ENCODE peak calls at places on chromosomes 11 and 22, in eight cellular contexts. U is PC-3, F is GM23338, T is hepatocyte, K is MM.1S, N is neural progenitor cell, O is HCT116, E is SK-N-SH. Q is an unnamed sample.

GRCh38 chr22:42620084-42620483 is 5.4 kb upstream of the POLDIP3 start:
- DNase-seq in U (no peak), F (no peak), T (no peak), K (no peak), N (no peak), O (no peak), E (no peak), Q (no peak)

GRCh38 chr11:75141166-75141565 is 9.7 kb upstream of the SLCO2B1 start:
- DNase-seq in U (no peak), F (no peak), T (no peak), K (no peak), N (no peak), O (no peak), E (no peak), Q (no peak)

GRCh38 chr11:66546368-66546965 is at the start of gene ACTN3:
- DNase-seq in U (no peak), F (peak), T (peak), K (no peak), N (peak), O (no peak), E (peak), Q (no peak)

GRCh38 chr11:132715041-132715440 is 817.3 kb downstream of the OPCML start:
- DNase-seq in U (no peak), F (no peak), T (no peak), K (no peak), N (no peak), O (no peak), E (no peak), Q (no peak)

GRCh38 chr11:73342633-73343032 is 33.6 kb upstream of the RELT start:
- DNase-seq in U (peak), F (peak), T (peak), K (no peak), N (peak), O (no peak), E (peak), Q (no peak)

GRCh38 chr11:131850507-131850906 is 480.1 kb downstream of the NTM start:
- DNase-seq in U (no peak), F (no peak), T (no peak), K (no peak), N (peak), O (no peak), E (no peak), Q (no peak)

GRCh38 chr11:23586188-23586587 is 725.9 kb upstream of the CCDC179 start:
- DNase-seq in U (no peak), F (no peak), T (no peak), K (no peak), N (no peak), O (no peak), E (no peak), Q (no peak)

GRCh38 chr11:62340269-62340901 is 3.1 kb downstream of the ASRGL1 start:
- DNase-seq in U (peak), F (peak), T (peak), K (peak), N (peak), O (peak), E (peak), Q (peak)

GRCh38 chr11:61072316-61073109 is 29.8 kb upstream of the CD5 start:
- DNase-seq in U (no peak), F (no peak), T (no peak), K (no peak), N (no peak), O (no peak), E (no peak), Q (no peak)

GRCh38 chr11:126415669-126416420 is 60.4 kb downstream of the ST3GAL4 start:
- DNase-seq in U (no peak), F (no peak), T (peak), K (no peak), N (no peak), O (no peak), E (no peak), Q (no peak)

GRCh38 chr11:118790357-118791014 is 478 bp downstream of the DDX6 start:
- DNase-seq in U (peak), F (peak), T (peak), K (peak), N (peak), O (no peak), E (peak), Q (peak)

GRCh38 chr11:118789501-118790356 is 1.2 kb downstream of the DDX6 start:
- DNase-seq in U (peak), F (peak), T (peak), K (peak), N (peak), O (no peak), E (no peak), Q (peak)

GRCh38 chr11:118791961-118792578 is 1.1 kb upstream of the DDX6 start:
- DNase-seq in U (peak), F (peak), T (peak), K (peak), N (peak), O (no peak), E (peak), Q (peak)

GRCh38 chr11:118792642-118793124 is 1.7 kb upstream of the DDX6 start:
- DNase-seq in U (peak), F (peak), T (peak), K (peak), N (peak), O (peak), E (peak), Q (peak)

DNA sequence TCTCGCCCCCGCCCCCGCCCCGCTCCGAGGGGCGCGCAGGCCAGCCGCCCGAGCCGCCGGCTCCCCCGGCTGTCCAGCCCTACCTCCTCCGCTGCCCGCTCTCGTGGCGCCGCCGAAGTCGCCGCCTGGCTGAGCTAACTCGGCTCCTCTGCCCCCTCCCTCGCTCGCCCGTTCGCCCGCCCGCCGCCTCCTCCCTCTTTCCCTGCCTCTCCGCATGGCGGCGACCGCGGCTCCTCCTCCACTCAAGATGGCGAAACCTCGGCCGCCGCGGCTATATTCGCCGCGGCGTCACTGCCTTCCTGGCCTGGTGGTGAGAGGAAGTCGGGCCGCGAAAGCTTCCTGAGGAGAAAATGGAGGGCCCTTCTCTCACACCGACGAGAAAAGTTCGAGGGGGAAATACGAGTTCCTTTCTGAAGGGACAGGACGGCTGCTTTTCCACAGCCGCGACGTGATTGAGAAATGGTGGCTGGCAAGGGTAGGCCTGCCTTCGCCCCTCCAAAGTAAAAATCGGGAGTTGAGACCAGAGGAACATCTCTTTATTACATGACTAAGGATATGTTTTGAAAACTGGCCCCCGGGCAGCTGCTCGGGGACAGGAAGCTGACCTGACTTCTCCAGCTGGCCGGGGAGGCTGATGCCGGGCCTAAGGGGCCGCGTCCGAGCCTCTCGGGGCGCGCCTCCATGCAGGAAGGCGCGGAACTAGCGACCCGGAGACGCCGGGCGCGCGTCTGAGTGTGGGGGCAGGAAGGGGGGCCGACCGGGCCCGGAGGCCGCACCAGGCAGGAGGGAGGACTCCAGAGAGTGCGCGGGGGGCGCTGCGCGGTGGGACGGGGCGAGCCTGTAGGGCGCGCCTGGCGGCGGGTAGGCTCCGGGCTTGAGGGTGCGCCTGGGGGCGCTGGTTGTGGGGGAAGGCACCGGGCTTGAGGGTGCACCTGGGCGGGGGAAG is at the start of gene DDX6:
- DNase-seq in U (peak), F (peak), T (peak), K (peak), N (peak), O (peak), E (peak), Q (peak)
- TF ChIP-seq CTCF in U (peak), F (peak), T (peak), K (peak), N (peak), O (peak), E (peak), Q (peak)

DNA sequence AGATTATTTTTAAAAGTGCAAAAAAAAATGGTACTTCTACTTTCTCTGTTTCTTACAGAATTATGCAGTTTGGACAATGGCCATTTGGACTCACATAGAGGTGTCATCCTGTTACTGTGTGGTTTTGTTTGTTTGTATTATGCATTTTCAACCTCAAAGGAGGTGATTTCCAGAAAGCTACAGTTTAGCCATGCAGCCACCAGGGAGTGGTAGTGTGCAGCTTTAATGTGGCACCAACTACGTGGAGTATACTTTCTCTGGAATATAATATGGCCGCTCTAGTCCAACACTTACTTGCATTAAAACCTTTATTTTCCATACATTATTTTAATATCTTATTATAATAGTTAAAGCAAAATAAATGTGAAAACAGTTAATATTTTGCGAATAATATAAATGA is 469.9 kb upstream of the KIRREL3 start:
- DNase-seq in U (peak), F (peak), T (peak), K (peak), N (peak), O (no peak), E (peak), Q (peak)
- TF ChIP-seq EZH2phosphoT487 in U (no peak), F (no peak), T (no peak), K (no peak), N (no peak), O (no peak), E (no peak), Q (no peak)

GRCh38 chr22:28761449-28761755 is 11.1 kb upstream of the CCDC117 start:
- DNase-seq in U (no peak), F (peak), T (no peak), K (no peak), N (no peak), O (no peak), E (no peak), Q (no peak)

GRCh38 chr22:28759861-28760560 is 12.5 kb upstream of the CCDC117 start:
- DNase-seq in U (no peak), F (peak), T (no peak), K (peak), N (peak), O (no peak), E (no peak), Q (peak)
- H2AFZ ChIP-seq in U (no peak), F (no peak), T (no peak), K (peak), N (peak), O (no peak), E (no peak), Q (peak)

GRCh38 chr11:257766-258493 is 20.3 kb upstream of the NLRP6 start:
- DNase-seq in U (peak), F (no peak), T (no peak), K (no peak), N (no peak), O (no peak), E (no peak), Q (peak)
- TF ChIP-seq CTCF in U (peak), F (peak), T (peak), K (peak), N (no peak), O (peak), E (no peak), Q (peak)

DNA sequence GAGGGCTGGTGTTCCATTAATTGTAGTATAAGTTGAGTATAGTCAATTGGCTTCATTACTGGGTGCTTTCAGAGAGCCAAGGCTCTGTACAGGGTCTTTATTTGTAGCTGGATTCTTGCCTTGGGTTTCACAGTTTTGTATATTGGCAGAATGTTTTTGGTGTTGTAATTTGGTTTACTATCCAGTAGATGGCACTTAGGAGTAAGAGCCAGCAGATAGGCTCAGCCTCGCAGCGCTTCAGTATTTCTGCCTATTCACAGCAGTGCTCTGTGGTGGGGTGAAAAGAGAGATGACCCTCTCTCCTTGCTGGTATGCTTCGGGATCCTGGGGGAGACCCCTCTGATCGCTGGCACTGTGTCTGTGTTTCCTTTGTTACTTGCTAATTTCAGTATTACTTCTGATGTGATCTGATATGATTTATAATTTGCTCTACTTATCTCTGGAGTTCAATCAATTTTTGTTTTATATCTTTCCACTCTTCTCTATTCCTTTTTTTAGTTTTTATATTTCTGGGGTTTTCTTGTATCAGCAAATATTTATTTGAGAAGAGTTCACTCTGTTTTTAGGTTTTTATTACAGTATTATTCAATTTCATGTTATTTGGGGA is 52.2 kb downstream of the ANO5 start:
- DNase-seq in U (peak), F (peak), T (peak), K (peak), N (peak), O (peak), E (peak), Q (peak)
- TF ChIP-seq EZH2phosphoT487 in U (no peak), F (no peak), T (no peak), K (no peak), N (no peak), O (no peak), E (no peak), Q (no peak)

DNA sequence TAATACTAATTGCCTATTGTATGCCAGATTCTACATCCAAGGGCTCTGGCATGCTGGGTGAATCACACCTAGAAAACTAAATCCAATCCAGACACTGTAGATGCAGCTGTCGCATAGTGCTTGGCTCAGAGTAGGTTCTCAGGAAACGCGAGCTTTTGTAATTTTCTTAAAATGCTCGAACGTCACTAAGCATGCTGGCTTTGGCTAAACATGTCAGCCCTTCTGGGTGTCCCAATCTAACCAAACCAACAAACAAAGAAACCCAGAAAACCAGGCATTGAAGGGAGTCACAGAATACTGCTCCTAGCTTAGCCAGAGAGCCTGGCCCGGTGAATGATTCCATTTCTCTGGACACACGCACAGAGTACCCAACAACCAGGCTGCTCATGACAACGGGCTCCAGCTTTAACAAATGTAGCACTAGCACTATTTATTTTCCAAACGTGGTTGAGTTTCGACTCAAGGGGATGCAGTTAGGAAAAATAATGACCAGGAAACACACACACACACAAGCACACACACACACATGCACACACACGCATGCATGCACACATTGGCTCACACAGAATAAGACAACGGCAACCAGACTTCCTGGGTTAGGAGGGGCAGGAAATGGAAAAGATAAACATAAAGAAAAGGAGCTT is 492.6 kb downstream of the MIAT start:
- DNase-seq in U (no peak), F (no peak), T (no peak), K (no peak), N (no peak), O (no peak), E (no peak), Q (no peak)
- H2AFZ ChIP-seq in U (no peak), F (no peak), T (no peak), K (no peak), N (no peak), O (no peak), E (no peak), Q (peak)

DNA sequence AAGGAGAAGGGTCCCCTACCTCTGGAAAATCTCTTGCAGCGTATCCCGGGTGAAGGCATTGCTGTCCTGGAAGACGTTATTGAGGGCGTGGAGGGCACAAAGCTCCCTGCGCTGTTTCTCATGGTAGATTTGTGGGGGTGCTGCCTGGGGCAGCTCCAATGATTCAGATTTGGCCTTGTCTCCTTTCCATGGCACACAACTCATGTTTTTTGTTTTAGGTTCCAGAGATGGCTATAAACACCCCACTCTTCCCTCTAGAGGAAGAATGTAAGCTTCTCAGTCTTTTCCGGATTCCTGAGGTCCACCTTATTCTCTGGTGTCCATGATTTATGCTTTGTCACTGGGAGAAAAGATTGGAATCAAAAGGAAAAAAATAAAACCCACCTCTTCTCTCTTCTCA is 959 bp downstream of the JOSD1 start:
- DNase-seq in U (peak), F (no peak), T (peak), K (no peak), N (no peak), O (no peak), E (no peak), Q (no peak)
- TF ChIP-seq CTCF in U (no peak), F (no peak), T (no peak), K (no peak), N (no peak), O (no peak), E (no peak), Q (peak)

GRCh38 chr22:21695432-21696085 is 29.7 kb downstream of the PPIL2 start:
- DNase-seq in U (no peak), F (no peak), T (no peak), K (no peak), N (no peak), O (no peak), E (no peak), Q (no peak)
- TF ChIP-seq EZH2phosphoT487 in U (no peak), F (no peak), T (no peak), K (no peak), N (no peak), O (no peak), E (no peak), Q (no peak)

DNA sequence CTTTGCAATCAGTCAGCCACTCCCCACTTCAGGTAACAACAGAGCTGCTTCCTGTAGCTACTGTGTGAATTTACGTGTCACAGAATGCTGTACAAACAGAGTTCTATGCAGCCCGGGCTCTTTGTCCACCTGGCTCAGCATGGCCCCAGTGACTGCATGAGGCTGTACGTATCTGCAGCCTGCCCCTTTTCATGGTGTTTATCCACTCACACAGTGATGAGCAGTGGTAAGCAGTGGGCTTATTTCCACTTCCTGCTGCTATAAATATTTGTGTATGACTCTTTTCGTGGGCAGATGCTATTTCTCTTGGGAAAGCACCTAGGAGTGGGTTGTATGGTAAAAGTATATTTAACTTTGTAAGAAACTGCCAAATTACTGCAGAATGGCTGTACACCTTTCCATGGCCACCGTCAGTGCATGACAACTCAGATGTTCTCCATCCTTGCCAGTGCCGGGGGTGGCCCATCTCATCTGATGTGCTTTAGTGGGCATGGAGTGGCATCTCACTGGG is 43.3 kb downstream of the MYEOV start:
- DNase-seq in U (peak), F (no peak), T (peak), K (peak), N (no peak), O (no peak), E (no peak), Q (peak)
- H2AFZ ChIP-seq in U (no peak), F (no peak), T (no peak), K (no peak), N (no peak), O (no peak), E (no peak), Q (peak)

Q was measured in OCI-LY7.